ENCODE peak calls at places on chromosome 12, in four cellular contexts. C is fibroblast of pulmonary artery, A is iris pigment epithelial cell, H is A549. F is an unnamed sample.

GRCh38 chr12:95838125-95838524 is 20.6 kb upstream of the SNRPF start:
- DNase-seq in C (no peak), A (peak; percentile 94), H (peak; percentile 90), F (no peak)

GRCh38 chr12:21330682-21331253 is 3.9 kb downstream of the SLCO1A2 start:
- DNase-seq in C (peak; percentile 2), A (peak; percentile 20), H (peak; percentile 19), F (no peak)

GRCh38 chr12:124461241-124461673 is 106.2 kb downstream of the NCOR2 start:
- DNase-seq in C (no peak), A (no peak), H (no peak), F (no peak)

GRCh38 chr12:127487031-127487430 is 779.9 kb upstream of the TMEM132C start:
- DNase-seq in C (no peak), A (peak; percentile 14), H (no peak), F (no peak)

GRCh38 chr12:42421844-42422779 is 96.1 kb downstream of the PPHLN1 start:
- DNase-seq in C (peak; percentile 85), A (peak; percentile 89), H (peak; percentile 11), F (no peak)

GRCh38 chr12:46303039-46303666 is 34.3 kb upstream of the SLC38A1 start:
- DNase-seq in C (peak; percentile 62), A (peak; percentile 41), H (peak; percentile 39), F (no peak)

GRCh38 chr12:48388430-48388829 is 37.7 kb upstream of the ZNF641 start:
- DNase-seq in C (peak; percentile 37), A (peak; percentile 12), H (no peak), F (no peak)

GRCh38 chr12:117119592-117120198 is 20.5 kb upstream of the TESC start:
- DNase-seq in C (no peak), A (no peak), H (peak; percentile 72), F (no peak)

GRCh38 chr12:6769003-6769389 is 2.8 kb downstream of the PTMS start:
- DNase-seq in C (peak; percentile 39), A (peak; percentile 59), H (peak; percentile 54), F (no peak)

GRCh38 chr12:42144174-42144423 is 575 bp downstream of the GXYLT1 start:
- DNase-seq in C (no peak), A (no peak), H (no peak), F (no peak)

GRCh38 chr12:15982471-15982870 is 71.3 kb downstream of the DERA start:
- DNase-seq in C (peak; percentile 78), A (peak; percentile 67), H (peak; percentile 18), F (no peak)

GRCh38 chr12:131105736-131106356 is 152.1 kb downstream of the ADGRD1 start:
- DNase-seq in C (no peak), A (no peak), H (no peak), F (no peak)

GRCh38 chr12:2336409-2336829 is 283.6 kb downstream of the CACNA1C start:
- DNase-seq in C (peak; percentile 88), A (peak; percentile 98), H (peak; percentile 37), F (no peak)

GRCh38 chr12:7042847-7043246 is 17.7 kb upstream of the C1S start:
- DNase-seq in C (peak; percentile 70), A (peak; percentile 35), H (peak; percentile 69), F (no peak)

GRCh38 chr12:118704517-118704916 is 276.8 kb upstream of the SRRM4 start:
- DNase-seq in C (no peak), A (no peak), H (peak; percentile 7), F (no peak)

GRCh38 chr12:68786929-68787328 is 21.0 kb upstream of the MDM2 start:
- DNase-seq in C (no peak), A (no peak), H (no peak), F (no peak)

GRCh38 chr12:71552728-71553501 is 110.7 kb downstream of the ZFC3H1 start:
- DNase-seq in C (no peak), A (no peak), H (no peak), F (no peak)

GRCh38 chr12:96177013-96177412 is 17.2 kb upstream of the ELK3 start:
- DNase-seq in C (peak; percentile 63), A (peak; percentile 80), H (no peak), F (no peak)

GRCh38 chr12:68905731-68906130 is 27.2 kb downstream of the CPM start:
- DNase-seq in C (no peak), A (no peak), H (no peak), F (no peak)

GRCh38 chr12:67276469-67276868 is 7.3 kb downstream of the CAND1 start:
- DNase-seq in C (no peak), A (peak; percentile 77), H (no peak), F (no peak)

GRCh38 chr12:106342397-106343212 is 14.9 kb upstream of the POLR3B start:
- DNase-seq in C (peak; percentile 78), A (peak; percentile 71), H (peak; percentile 44), F (no peak)

GRCh38 chr12:12466157-12466556 is 96.5 kb downstream of the DUSP16 start:
- DNase-seq in C (no peak), A (no peak), H (no peak), F (no peak)

GRCh38 chr12:76627346-76628135 is 68.0 kb upstream of the OSBPL8 start:
- DNase-seq in C (no peak), A (no peak), H (no peak), F (no peak)

GRCh38 chr12:7915911-7916403 is 20.0 kb downstream of the SLC2A3 start:
- DNase-seq in C (no peak), A (no peak), H (no peak), F (no peak)

GRCh38 chr12:53677612-53678133 is 1.8 kb upstream of the ATP5MC2 start:
- DNase-seq in C (no peak), A (no peak), H (no peak), F (no peak)

F was measured in central memory CD8-positive, alpha-beta T cell.